ENCODE peak calls at places on chromosome 4, in ten cellular contexts. U, A, C, W, L, F, E, H, Q and B are unnamed samples. For H3K9me3, the result is how much of the 10 kb centered on the place peaks cover.

GRCh38 chr4:136505020-136505419 is 1027.3 kb downstream of the PCDH18 start:
- DNase-seq in F (no peak), C (no peak), A (no peak), E (no peak), U (no peak), W (no peak), L (no peak), Q (no peak), H (peak), B (no peak)

GRCh38 chr4:94690851-94691254 is 66.9 kb upstream of the BMPR1B start:
- DNase-seq in W (no peak), Q (no peak), C (peak), E (no peak), A (no peak), H (peak), L (no peak), U (no peak), F (no peak), B (no peak)

GRCh38 chr4:173040200-173040599 is 128.4 kb upstream of the GALNT7 start:
- DNase-seq in L (peak), Q (no peak), H (no peak), F (no peak), E (no peak), A (no peak), C (no peak), W (no peak), U (no peak), B (no peak)

GRCh38 chr4:121049072-121049599 is 23.2 kb downstream of the NDNF start:
- DNase-seq in C (no peak), W (no peak), E (no peak), H (no peak), F (no peak), U (no peak), Q (no peak), A (no peak), L (no peak), B (no peak)

GRCh38 chr4:122588453-122589238 is 32.2 kb downstream of the IL21 start:
- DNase-seq in C (peak), A (peak), U (no peak), E (no peak), L (no peak), H (peak), F (no peak), Q (no peak), W (no peak), B (no peak)

GRCh38 chr4:67934628-67935027 is 28.7 kb downstream of the TMPRSS11A start:
- DNase-seq in U (no peak), A (no peak), F (no peak), W (no peak), E (no peak), L (peak), C (no peak), Q (no peak), H (peak), B (no peak)

GRCh38 chr4:96736352-96736889 is 896.5 kb downstream of the PDHA2 start:
- DNase-seq in A (no peak), C (peak), U (no peak), W (no peak), E (no peak), F (no peak), Q (no peak), H (peak), L (no peak), B (no peak)

GRCh38 chr4:22573198-22573597 is 57.3 kb upstream of the ADGRA3 start:
- DNase-seq in W (no peak), Q (no peak), H (no peak), C (no peak), L (no peak), A (no peak), E (no peak), F (peak), U (no peak), B (no peak)

GRCh38 chr4:148442830-148443549 is 776 bp upstream of the NR3C2 start:
- DNase-seq in Q (no peak), L (no peak), C (no peak), H (no peak), W (no peak), E (peak), U (no peak), A (no peak), F (peak), B (no peak)

GRCh38 chr4:100340534-100341364 is 150.5 kb upstream of the DDIT4L start:
- DNase-seq in E (no peak), U (no peak), F (no peak), H (peak), W (no peak), L (no peak), A (no peak), C (peak), Q (no peak), B (no peak)

GRCh38 chr4:1469596-1470392 is 63.6 kb upstream of the NKX1-1 start:
- DNase-seq in C (no peak), H (no peak), Q (no peak), L (no peak), E (no peak), W (no peak), U (no peak), F (peak), A (no peak), B (peak)

GRCh38 chr4:161704040-161704439 is 459.8 kb downstream of the FSTL5 start:
- DNase-seq in H (no peak), U (no peak), C (no peak), A (no peak), Q (no peak), L (no peak), F (no peak), E (no peak), W (no peak), B (no peak)

GRCh38 chr4:130110760-130111159 is 1014.8 kb downstream of the C4orf33 start:
- DNase-seq in W (no peak), H (no peak), F (no peak), C (no peak), A (no peak), Q (no peak), E (no peak), U (no peak), L (no peak), B (no peak)

GRCh38 chr4:124591646-124592045 is 120.9 kb downstream of the ANKRD50 start:
- DNase-seq in Q (no peak), H (no peak), F (no peak), A (no peak), E (no peak), L (no peak), U (no peak), C (no peak), W (no peak), B (no peak)

GRCh38 chr4:138935-139334 is 14.6 kb downstream of the ZNF718 start:
- DNase-seq in L (no peak), C (no peak), A (no peak), F (no peak), H (no peak), W (no peak), U (no peak), E (no peak), Q (no peak), B (no peak)
- H3K9me3 ChIP-seq in L (under half), C (under half), A (under half), F (half or more), H (under half), W (half or more), U (half or more), E (half or more), Q (under half), B (under half)

DNA sequence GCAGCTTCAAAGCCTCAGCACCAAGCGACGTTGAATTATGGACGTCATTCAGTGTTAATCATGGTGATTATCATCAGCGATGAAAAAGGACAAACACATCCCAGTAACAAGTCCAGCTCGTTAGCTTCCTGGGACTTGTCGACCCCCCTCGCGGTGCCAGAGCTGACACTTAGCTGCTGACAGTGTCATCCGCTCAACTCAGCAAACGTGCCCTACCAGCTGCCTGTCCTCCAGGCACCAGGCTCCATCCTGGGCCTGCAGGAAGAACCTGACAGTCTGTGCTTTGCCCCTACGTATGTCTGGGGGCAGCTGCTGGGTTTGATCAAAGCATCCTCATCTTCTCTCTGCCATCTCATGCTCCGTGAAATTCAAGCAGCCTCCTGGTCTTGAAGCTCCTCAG is 137.0 kb upstream of the PSAPL1 start:
- DNase-seq in F (no peak), L (no peak), C (no peak), H (no peak), E (no peak), Q (no peak), U (no peak), A (no peak), W (no peak), B (no peak)
- H3K9me3 ChIP-seq in F (under half), L (under half), C (under half), H (under half), E (under half), Q (under half), U (under half), A (half or more), W (under half), B (under half)

GRCh38 chr4:129063640-129064039 is 29.7 kb downstream of the SCLT1 start:
- DNase-seq in U (no peak), W (no peak), L (no peak), C (no peak), A (no peak), Q (no peak), F (no peak), E (no peak), H (no peak), B (no peak)
- H3K9me3 ChIP-seq in U (half or more), W (under half), L (under half), C (under half), A (under half), Q (under half), F (under half), E (half or more), H (under half), B (under half)

DNA sequence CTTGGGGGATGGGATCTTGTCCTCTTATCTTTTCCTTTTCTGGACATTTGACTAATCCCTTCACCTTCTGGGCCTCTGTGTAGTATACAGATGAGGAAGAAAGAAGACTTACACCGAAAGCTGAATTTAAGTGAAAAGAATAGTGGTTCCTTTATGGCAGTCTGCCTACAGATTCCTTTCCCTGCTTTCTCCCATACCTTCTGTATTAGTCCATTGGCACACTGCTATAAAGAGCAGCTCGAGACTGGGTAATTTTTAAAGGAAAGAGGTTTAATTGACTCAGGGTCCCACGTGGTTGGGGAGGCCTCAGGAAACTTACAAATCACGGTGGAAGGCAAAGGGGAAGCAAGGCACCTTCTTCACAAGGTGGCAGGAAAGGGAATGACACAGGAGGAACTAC is 34.1 kb upstream of the CD38 start:
- DNase-seq in F (no peak), U (no peak), W (no peak), H (peak), C (peak), E (no peak), A (no peak), L (no peak), Q (no peak), B (no peak)
- H3K9me3 ChIP-seq in F (under half), U (under half), W (under half), H (under half), C (under half), E (under half), A (under half), L (under half), Q (under half), B (under half)

GRCh38 chr4:38800366-38800765 is 4.2 kb downstream of the TLR1 start:
- DNase-seq in W (no peak), C (no peak), L (no peak), Q (no peak), H (no peak), E (no peak), A (no peak), F (no peak), U (no peak), B (no peak)

GRCh38 chr4:38804654-38805295 is at the start of gene TLR1:
- DNase-seq in Q (no peak), W (no peak), L (peak), U (peak), E (peak), C (peak), A (no peak), H (peak), F (no peak), B (no peak)

GRCh38 chr4:38803833-38804653 is 548 bp downstream of the TLR1 start:
- DNase-seq in C (no peak), W (no peak), F (no peak), L (peak), Q (no peak), H (no peak), U (no peak), A (no peak), E (peak), B (no peak)

GRCh38 chr4:38802561-38803355 is 1.8 kb downstream of the TLR1 start:
- DNase-seq in E (peak), C (no peak), H (no peak), W (no peak), A (no peak), F (no peak), U (no peak), L (no peak), Q (no peak), B (no peak)

DNA sequence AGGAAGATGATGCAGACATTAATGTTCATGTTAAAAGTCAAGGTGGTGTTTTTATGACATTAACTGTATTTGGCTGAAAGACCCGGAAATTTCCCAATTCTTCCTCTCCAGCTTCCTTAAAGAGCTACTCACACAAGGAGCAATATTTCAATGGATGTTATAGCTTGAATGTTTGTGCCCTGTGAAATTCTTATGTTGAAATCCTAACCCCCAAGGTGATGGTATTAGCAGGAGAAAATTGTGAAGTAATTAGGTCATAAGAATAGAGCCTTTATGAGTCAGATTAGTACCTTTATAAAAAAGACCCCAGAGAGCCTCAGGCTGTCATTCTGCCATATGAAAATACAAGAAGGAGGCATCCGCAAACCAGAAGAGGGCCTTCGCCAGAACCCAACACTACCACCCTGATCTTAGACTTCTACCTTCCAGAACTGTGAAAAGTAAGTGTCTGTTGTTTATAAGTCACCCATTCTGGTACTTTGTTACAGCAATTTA is 3.6 kb downstream of the TLR1 start:
- DNase-seq in W (no peak), L (no peak), E (no peak), Q (no peak), F (no peak), A (no peak), H (peak), U (no peak), C (no peak), B (no peak)
- H3K9me3 ChIP-seq in W (half or more), L (under half), E (under half), Q (under half), F (under half), A (under half), H (under half), U (under half), C (under half), B (under half)

GRCh38 chr4:48012819-48013218 is 3.7 kb downstream of the CNGA1 start:
- DNase-seq in U (no peak), W (no peak), C (no peak), L (no peak), H (no peak), E (no peak), Q (no peak), A (no peak), F (no peak), B (no peak)
- H3K9me3 ChIP-seq in U (under half), W (under half), C (under half), L (under half), H (under half), E (under half), Q (under half), A (under half), F (under half), B (under half)

DNA sequence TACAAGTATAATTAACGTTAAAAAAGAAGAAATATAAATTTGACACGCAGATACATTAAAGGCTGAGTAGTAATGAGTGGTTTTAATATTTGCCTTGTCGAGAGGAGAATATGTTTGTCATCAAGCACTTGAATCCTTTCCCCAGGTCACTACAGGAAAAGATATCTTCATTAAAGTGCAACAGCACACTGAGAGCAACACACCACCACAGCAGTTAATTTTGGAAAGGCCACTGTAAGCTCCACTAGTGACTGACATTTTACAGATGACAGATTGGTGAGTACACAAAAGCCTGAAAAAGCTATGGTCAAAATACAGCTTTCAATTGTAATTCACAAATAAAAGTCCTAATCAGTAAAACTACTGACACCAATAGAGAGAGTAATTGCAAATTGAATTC is 76.6 kb downstream of the ZNF718 start:
- DNase-seq in H (no peak), W (no peak), C (no peak), L (no peak), U (no peak), Q (no peak), A (no peak), F (no peak), E (no peak), B (no peak)
- H3K9me3 ChIP-seq in H (under half), W (half or more), C (under half), L (under half), U (half or more), Q (under half), A (under half), F (under half), E (under half), B (under half)

DNA sequence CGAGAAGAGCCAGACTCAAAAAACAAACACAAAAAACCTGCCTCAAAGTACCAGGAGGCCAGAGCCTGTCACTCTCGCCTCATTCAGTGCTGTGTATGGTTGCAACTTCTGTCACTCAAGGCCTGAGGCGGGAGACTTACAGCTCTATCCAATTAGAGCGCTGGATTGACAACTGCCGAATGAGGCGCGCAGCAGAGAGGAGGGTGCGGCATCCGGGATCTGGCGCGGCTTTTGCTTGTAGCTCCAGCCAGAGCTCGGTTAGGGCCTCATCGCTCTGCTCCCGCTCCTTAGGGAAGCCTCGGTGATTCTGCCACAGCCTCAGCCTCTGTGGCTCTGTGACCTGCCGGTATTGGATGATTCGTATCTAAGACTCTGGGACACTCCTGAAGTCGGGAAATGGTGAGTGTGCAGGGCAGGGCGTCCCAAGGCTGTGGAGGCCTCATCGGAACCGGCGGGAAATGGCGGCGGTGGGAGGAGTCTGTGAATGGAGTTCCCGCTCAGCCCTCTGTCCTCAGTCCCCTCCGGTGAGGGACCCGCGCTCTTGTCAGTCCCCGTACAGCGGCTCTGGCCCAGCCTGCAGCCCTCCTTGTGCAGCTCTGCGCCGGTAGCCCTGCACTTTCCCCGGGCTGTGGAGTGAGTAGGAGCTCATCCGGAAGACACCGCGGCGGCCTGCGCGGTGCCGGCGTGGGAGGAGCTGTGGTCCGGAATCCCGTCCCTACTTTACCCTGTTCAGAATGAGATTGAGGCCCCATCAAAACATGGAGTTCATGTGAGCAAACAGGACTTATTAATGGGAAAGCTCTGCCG is at the start of gene ZNF718:
- DNase-seq in F (peak), H (peak), E (peak), L (peak), Q (peak), W (peak), U (no peak), A (peak), C (peak), B (peak)
- H3K9me3 ChIP-seq in F (under half), H (under half), E (under half), L (under half), Q (under half), W (half or more), U (half or more), A (under half), C (under half), B (under half)

GRCh38 chr4:445410-445809 is 53.5 kb downstream of the ZNF721 start:
- DNase-seq in F (no peak), C (no peak), Q (no peak), A (no peak), H (no peak), U (no peak), E (no peak), W (no peak), L (no peak), B (no peak)
- H3K9me3 ChIP-seq in F (half or more), C (half or more), Q (under half), A (under half), H (under half), U (half or more), E (half or more), W (half or more), L (under half), B (half or more)

GRCh38 chr4:7581477-7581876 is 146.7 kb upstream of the PSAPL1 start:
- DNase-seq in C (peak), A (no peak), L (peak), H (no peak), Q (no peak), W (no peak), E (peak), U (no peak), F (no peak), B (no peak)
- H3K9me3 ChIP-seq in C (under half), A (under half), L (under half), H (under half), Q (under half), W (under half), E (under half), U (under half), F (under half), B (under half)